ENCODE peak calls at places on chromosomes 13 and 19, in ten cellular contexts. K is cardiac fibroblast; T is left ventricle myocardium inferior; V is erythroblast; Z is GM13976; C is stimulated activated CD8-positive, alpha-beta memory T cell treated with anti-CD3 and anti-CD28 coated beads, Interleukin-15, amount 100 ng/mL, for 24 hours; H is frontal cortex; I is H4; R is activated T-helper 1 cell treated with anti-CD3 and anti-CD28 coated beads, Interleukin-12 subunit alpha, Interleukin-12 subunit beta, Interleukin-2, Interleukin-4 antibody, amounts not matched to agents 30 ng/mL and 10 ng/mL and 1 ng/mL, durations not matched to agents 14 hours and 24 hours and 36 hours; D is heart left ventricle. P is an unnamed sample.

GRCh38 chr13:30191491-30192100 is 115.8 kb downstream of the KATNAL1 start:
- DNase-seq in R (no peak), Z (no peak), T (no peak), H (no peak), V (no peak), I (no peak), C (no peak), D (no peak), K (peak), P (no peak)

GRCh38 chr19:6521718-6522646 is 8.8 kb upstream of the TNFSF9 start:
- DNase-seq in K (peak), Z (peak), R (no peak), I (no peak), D (no peak), H (no peak), V (no peak), T (no peak), C (no peak), P (no peak)

GRCh38 chr19:6586056-6586455 is 4.9 kb downstream of the CD70 start:
- DNase-seq in C (no peak), V (no peak), H (no peak), K (no peak), Z (no peak), R (no peak), T (no peak), D (no peak), I (no peak), P (no peak)

GRCh38 chr13:51849145-51850101 is 4.4 kb upstream of the TMEM272 start:
- DNase-seq in D (no peak), C (no peak), Z (peak), V (peak), H (no peak), K (peak), I (no peak), R (peak), T (peak), P (no peak)

GRCh38 chr19:55141696-55142095 is 7.3 kb downstream of the TNNT1 start:
- DNase-seq in T (no peak), C (no peak), R (no peak), H (no peak), V (no peak), I (no peak), K (no peak), Z (no peak), D (no peak), P (no peak)

GRCh38 chr19:17575871-17576757 is 20.7 kb downstream of the COLGALT1 start:
- DNase-seq in Z (peak), D (no peak), V (peak), I (no peak), C (no peak), T (no peak), R (no peak), K (no peak), H (no peak), P (no peak)

GRCh38 chr19:35484637-35485036 is 5.6 kb downstream of the KRTDAP start:
- DNase-seq in H (no peak), I (no peak), R (no peak), C (no peak), D (no peak), V (no peak), T (no peak), K (peak), Z (peak), P (no peak)

GRCh38 chr13:43273362-43273761 is 250.0 kb downstream of the DNAJC15 start:
- DNase-seq in K (peak), D (no peak), T (no peak), I (no peak), Z (no peak), R (no peak), H (no peak), C (no peak), V (no peak), P (no peak)

GRCh38 chr13:28679628-28680027 is 20.7 kb downstream of the POMP start:
- DNase-seq in H (peak), Z (peak), D (no peak), C (no peak), K (peak), V (no peak), T (no peak), I (peak), R (no peak), P (no peak)

GRCh38 chr19:48636859-48637448 is at the start of gene DBP:
- DNase-seq in H (no peak), V (no peak), Z (no peak), K (no peak), I (no peak), R (no peak), T (peak), D (no peak), C (no peak), P (no peak)

GRCh38 chr19:48283908-48284307 is 14.0 kb downstream of the ZNF114 start:
- DNase-seq in I (no peak), D (no peak), V (no peak), H (no peak), Z (no peak), R (no peak), K (peak), T (no peak), C (no peak), P (no peak)

GRCh38 chr13:98535501-98536357 is 41.2 kb downstream of the STK24 start:
- DNase-seq in T (no peak), H (no peak), V (no peak), I (no peak), R (no peak), K (peak), C (no peak), Z (no peak), D (no peak), P (no peak)

GRCh38 chr13:101412076-101412475 is 4.2 kb downstream of the NALCN start:
- DNase-seq in K (no peak), V (no peak), H (no peak), I (no peak), Z (no peak), D (no peak), C (no peak), T (no peak), R (no peak), P (no peak)

GRCh38 chr19:5026706-5027273 is 57.9 kb downstream of the KDM4B start:
- DNase-seq in I (no peak), K (no peak), R (no peak), T (no peak), Z (no peak), V (no peak), C (no peak), H (no peak), D (no peak), P (no peak)

P was measured in amygdala.